ENCODE peak calls at places on chromosomes 4 and X, in eight cellular contexts. I is brain microvascular endothelial cell; G is GM23338; U is H9; D is suprapubic skin; B is lower leg skin; Z is CD8-positive, alpha-beta T cell; J is heart right ventricle. A is an unnamed sample.

GRCh38 chrX:31353095-31353494 is 281.3 kb upstream of the FTHL17 start:
- DNase-seq in I (peak; percentile 46), G (no peak), U (no peak), D (no peak), B (no peak), Z (no peak), J (no peak), A (peak; percentile 69)

GRCh38 chrX:15349046-15349445 is 13.7 kb upstream of the PIGA start:
- DNase-seq in I (peak; percentile 50), G (peak; percentile 76), U (peak; percentile 51), D (no peak), B (no peak), Z (no peak), J (no peak), A (peak; percentile 53)

GRCh38 chr4:82629238-82630000 is 67.6 kb upstream of the TMEM150C start:
- DNase-seq in I (no peak), G (no peak), U (no peak), D (no peak), B (peak; percentile 68), Z (no peak), J (no peak), A (peak; percentile 17)

GRCh38 chr4:39120418-39120817 is 58.4 kb downstream of the KLHL5 start:
- DNase-seq in I (no peak), G (no peak), U (no peak), D (no peak), B (no peak), Z (no peak), J (no peak), A (no peak)

GRCh38 chr4:158776106-158776505 is 7.3 kb downstream of the FNIP2 start:
- DNase-seq in I (no peak), G (peak; percentile 41), U (no peak), D (no peak), B (no peak), Z (no peak), J (no peak), A (no peak)

GRCh38 chrX:133513116-133513515 is 97.8 kb upstream of the GPC4 start:
- DNase-seq in I (no peak), G (no peak), U (no peak), D (no peak), B (no peak), Z (no peak), J (no peak), A (no peak)

GRCh38 chrX:120456973-120457372 is 12.1 kb downstream of the LAMP2 start:
- DNase-seq in I (no peak), G (no peak), U (no peak), D (no peak), B (no peak), Z (no peak), J (no peak), A (peak; percentile 7)

GRCh38 chrX:2374086-2374485 is 126.7 kb downstream of the DHRSX start:
- DNase-seq in I (no peak), G (no peak), U (no peak), D (no peak), B (peak; percentile 53), Z (no peak), J (no peak), A (peak; percentile 54)

GRCh38 chr4:40629401-40630334 is at the start of gene RBM47:
- DNase-seq in I (peak; percentile 4), G (peak; percentile 97), U (peak; percentile 84), D (peak; percentile 79), B (peak; percentile 94), Z (peak; percentile 55), J (peak; percentile 67), A (peak; percentile 13)

GRCh38 chrX:46903458-46904242 is 8.6 kb upstream of the JADE3 start:
- DNase-seq in I (peak; percentile 58), G (peak; percentile 77), U (peak; percentile 86), D (peak; percentile 76), B (peak; percentile 94), Z (peak; percentile 61), J (peak; percentile 77), A (peak; percentile 60)

GRCh38 chrX:144732588-144732987 is 514.7 kb upstream of the SPANXN1 start:
- DNase-seq in I (no peak), G (no peak), U (no peak), D (no peak), B (no peak), Z (no peak), J (no peak), A (no peak)

DNA sequence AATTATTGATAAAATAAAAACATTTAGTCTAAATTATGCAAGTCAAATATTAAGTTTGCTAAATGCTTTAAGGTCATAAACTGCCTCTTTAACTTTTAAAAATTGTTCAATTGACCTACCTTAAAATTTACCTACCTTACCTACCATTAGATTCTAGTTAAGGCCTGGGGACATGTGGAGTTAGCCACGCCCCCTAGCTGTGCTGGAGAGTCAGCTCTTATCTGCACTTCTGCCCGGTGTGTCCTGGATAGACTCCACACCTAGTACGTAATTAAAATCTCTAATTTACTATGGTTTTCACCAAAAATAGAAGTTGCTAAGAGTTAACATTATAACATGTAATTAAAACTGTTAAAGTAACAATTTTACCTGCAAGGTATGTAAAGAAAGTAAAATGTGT is 22.7 kb downstream of the TENM3 start:
- DNase-seq in I (no peak), G (peak; percentile 54), U (no peak), D (no peak), B (peak; percentile 14), Z (no peak), J (no peak), A (no peak)
- TF ChIP-seq CTCF in I (peak; percentile 27), G (peak; percentile 60), U (peak; percentile 36), D (no peak), B (no peak), Z (no peak), J (no peak), A (peak; percentile 40)

GRCh38 chrX:124405868-124406267 is 59.5 kb downstream of the SH2D1A start:
- DNase-seq in I (no peak), G (no peak), U (no peak), D (no peak), B (no peak), Z (no peak), J (no peak), A (no peak)

GRCh38 chrX:124401696-124402095 is 55.3 kb downstream of the SH2D1A start:
- DNase-seq in I (no peak), G (no peak), U (no peak), D (no peak), B (no peak), Z (no peak), J (no peak), A (no peak)

DNA sequence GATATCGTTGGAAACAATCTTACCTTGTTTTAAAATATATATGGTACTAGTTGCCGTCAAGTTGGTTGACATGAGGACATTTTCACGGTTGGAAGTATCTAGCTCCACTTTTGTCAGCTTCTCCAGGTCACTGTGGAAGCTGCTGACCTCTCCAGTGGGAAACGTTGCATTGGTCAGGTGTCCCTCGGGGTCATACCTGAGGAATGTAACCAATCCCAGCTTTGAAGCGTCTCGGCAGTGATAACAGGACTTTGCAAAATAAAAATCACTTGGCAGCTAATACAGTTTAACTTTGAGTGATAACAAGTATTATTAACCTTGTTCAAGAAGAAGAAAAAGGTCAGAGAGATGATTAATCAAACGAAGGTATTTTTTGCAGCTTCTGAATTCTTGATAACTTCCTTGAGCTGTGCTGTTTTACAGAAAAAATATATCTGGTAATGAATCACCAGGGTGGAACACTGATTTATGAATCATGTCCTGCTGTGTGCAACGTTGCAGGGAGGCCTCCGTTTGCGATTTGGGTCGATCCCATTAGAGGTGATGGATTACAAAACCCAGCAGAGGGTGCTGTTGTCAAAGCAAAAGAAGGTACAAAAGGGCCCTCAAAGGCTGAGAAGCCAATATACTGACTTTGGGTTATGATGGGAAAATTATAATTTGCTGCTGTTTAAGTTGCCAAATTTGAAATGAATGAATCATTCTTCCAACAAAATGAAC is 60.1 kb downstream of the SH2D1A start:
- DNase-seq in I (peak; percentile 70), G (peak; percentile 65), U (no peak), D (no peak), B (no peak), Z (peak; percentile 69), J (no peak), A (peak; percentile 70)
- TF ChIP-seq CTCF in I (peak; percentile 60), G (peak; percentile 71), U (peak; percentile 84), D (peak; percentile 45), B (no peak), Z (no peak), J (no peak), A (peak; percentile 76)

GRCh38 chrX:138191998-138192397 is 519.5 kb downstream of the FGF13 start:
- DNase-seq in I (peak; percentile 20), G (peak; percentile 61), U (peak; percentile 29), D (no peak), B (no peak), Z (no peak), J (no peak), A (no peak)
- TF ChIP-seq CTCF in I (peak; percentile 64), G (peak; percentile 81), U (peak; percentile 80), D (no peak), B (no peak), Z (no peak), J (no peak), A (peak; percentile 37)

GRCh38 chr4:24551492-24552330 is 32.6 kb downstream of the DHX15 start:
- DNase-seq in I (no peak), G (no peak), U (no peak), D (no peak), B (no peak), Z (no peak), J (no peak), A (no peak)
- TF ChIP-seq CTCF in I (no peak), G (no peak), U (peak; percentile 29), D (no peak), B (no peak), Z (peak; percentile 57), J (no peak), A (peak; percentile 80)

GRCh38 chr4:10074767-10075105 is 41.9 kb downstream of the WDR1 start:
- DNase-seq in I (peak; percentile 75), G (peak; percentile 41), U (no peak), D (no peak), B (peak; percentile 80), Z (peak; percentile 47), J (no peak), A (peak; percentile 58)
- TF ChIP-seq CTCF in I (peak; percentile 84), G (peak; percentile 67), U (peak; percentile 66), D (no peak), B (no peak), Z (peak; percentile 33), J (no peak), A (peak; percentile 76)

GRCh38 chr4:180664766-180665368 is 1578.3 kb upstream of the TENM3 start:
- DNase-seq in I (peak; percentile 87), G (peak; percentile 93), U (peak; percentile 67), D (peak; percentile 66), B (peak; percentile 79), Z (no peak), J (no peak), A (peak; percentile 72)
- TF ChIP-seq CTCF in I (peak; percentile 75), G (peak; percentile 86), U (peak; percentile 87), D (peak; percentile 40), B (no peak), Z (peak; percentile 74), J (peak; percentile 51), A (peak; percentile 91)